ENCODE peak calls at places on chromosomes 4 and X, in five cellular contexts. H, G, C, D and S are unnamed samples.

GRCh38 chrX:39633293-39633692 is 464.5 kb downstream of the BCOR start:
- DNase-seq in H (no peak), G (no peak), C (no peak), D (no peak), S (no peak)

GRCh38 chr4:184052616-184053015 is 147.5 kb downstream of the STOX2 start:
- DNase-seq in H (no peak), G (no peak), C (no peak), D (no peak), S (no peak)

GRCh38 chrX:14039344-14039743 is 9.7 kb upstream of the GEMIN8 start:
- DNase-seq in H (peak), G (no peak), C (no peak), D (peak), S (no peak)

GRCh38 chrX:66014560-66014959 is 25.3 kb downstream of the VSIG4 start:
- DNase-seq in H (no peak), G (no peak), C (no peak), D (no peak), S (no peak)

GRCh38 chrX:44239036-44239435 is 104.4 kb downstream of the EFHC2 start:
- DNase-seq in H (no peak), G (no peak), C (no peak), D (no peak), S (no peak)

GRCh38 chrX:18194688-18195087 is 26.0 kb downstream of the BEND2 start:
- DNase-seq in H (no peak), G (no peak), C (no peak), D (no peak), S (no peak)

GRCh38 chr4:151641167-151641566 is 119.6 kb downstream of the GATB start:
- DNase-seq in H (no peak), G (no peak), C (no peak), D (no peak), S (no peak)

GRCh38 chr4:56158483-56158882 is 209.7 kb downstream of the CEP135 start:
- DNase-seq in H (no peak), G (no peak), C (no peak), D (no peak), S (no peak)

GRCh38 chrX:136754641-136755040 is 26.1 kb downstream of the ARHGEF6 start:
- DNase-seq in H (no peak), G (no peak), C (no peak), D (peak), S (no peak)

GRCh38 chr4:20126906-20127305 is 124.8 kb upstream of the SLIT2 start:
- DNase-seq in H (no peak), G (no peak), C (no peak), D (no peak), S (no peak)

GRCh38 chr4:27005512-27006246 is 145.0 kb downstream of the STIM2 start:
- DNase-seq in H (no peak), G (no peak), C (no peak), D (no peak), S (no peak)

GRCh38 chr4:168409089-168409801 is 71.0 kb downstream of the DDX60L start:
- DNase-seq in H (no peak), G (no peak), C (no peak), D (no peak), S (no peak)

GRCh38 chr4:165027762-165028402 is 3.9 kb upstream of the TRIM60 start:
- DNase-seq in H (no peak), G (no peak), C (no peak), D (no peak), S (no peak)

GRCh38 chr4:52366625-52367024 is 292.5 kb downstream of the USP46 start:
- DNase-seq in H (no peak), G (no peak), C (no peak), D (no peak), S (no peak)

GRCh38 chrX:13965531-13965930 is 64.2 kb downstream of the GEMIN8 start:
- DNase-seq in H (no peak), G (no peak), C (no peak), D (no peak), S (no peak)

GRCh38 chrX:30085571-30085970 is 129.8 kb upstream of the MAGEB2 start:
- DNase-seq in H (no peak), G (no peak), C (no peak), D (no peak), S (no peak)

GRCh38 chrX:103063191-103063845 is 653 bp downstream of the BEX1 start:
- DNase-seq in H (no peak), G (no peak), C (no peak), D (peak), S (no peak)

GRCh38 chr4:172692701-172693100 is 475.9 kb upstream of the GALNT7 start:
- DNase-seq in H (no peak), G (no peak), C (no peak), D (no peak), S (no peak)

GRCh38 chr4:70815370-70815769 is 24.3 kb downstream of the GRSF1 start:
- DNase-seq in H (no peak), G (no peak), C (no peak), D (no peak), S (no peak)

GRCh38 chr4:30380404-30380998 is 339.7 kb upstream of the PCDH7 start:
- DNase-seq in H (no peak), G (no peak), C (no peak), D (peak), S (no peak)

GRCh38 chr4:3009422-3009821 is 46.1 kb downstream of the GRK4 start:
- DNase-seq in H (no peak), G (no peak), C (no peak), D (peak), S (no peak)

GRCh38 chrX:100994352-100995281 is 25.1 kb downstream of the ARL13A start:
- DNase-seq in H (no peak), G (no peak), C (no peak), D (no peak), S (no peak)

GRCh38 chr4:22719218-22719617 is 26.5 kb downstream of the GBA3 start:
- DNase-seq in H (no peak), G (no peak), C (no peak), D (no peak), S (no peak)

GRCh38 chr4:184795214-184795844 is 30.4 kb downstream of the ACSL1 start:
- DNase-seq in H (no peak), G (no peak), C (no peak), D (no peak), S (no peak)

GRCh38 chr4:7699825-7700224 is 239.8 kb downstream of the AFAP1 start:
- DNase-seq in H (no peak), G (no peak), C (no peak), D (no peak), S (no peak)

GRCh38 chr4:7699040-7699439 is 240.6 kb downstream of the AFAP1 start:
- DNase-seq in H (no peak), G (no peak), C (no peak), D (no peak), S (no peak)

GRCh38 chr4:7697821-7698220 is 241.8 kb downstream of the AFAP1 start:
- DNase-seq in H (no peak), G (no peak), C (no peak), D (no peak), S (no peak)

GRCh38 chr4:7697326-7697725 is 242.3 kb downstream of the AFAP1 start:
- DNase-seq in H (no peak), G (no peak), C (no peak), D (no peak), S (no peak)

DNA sequence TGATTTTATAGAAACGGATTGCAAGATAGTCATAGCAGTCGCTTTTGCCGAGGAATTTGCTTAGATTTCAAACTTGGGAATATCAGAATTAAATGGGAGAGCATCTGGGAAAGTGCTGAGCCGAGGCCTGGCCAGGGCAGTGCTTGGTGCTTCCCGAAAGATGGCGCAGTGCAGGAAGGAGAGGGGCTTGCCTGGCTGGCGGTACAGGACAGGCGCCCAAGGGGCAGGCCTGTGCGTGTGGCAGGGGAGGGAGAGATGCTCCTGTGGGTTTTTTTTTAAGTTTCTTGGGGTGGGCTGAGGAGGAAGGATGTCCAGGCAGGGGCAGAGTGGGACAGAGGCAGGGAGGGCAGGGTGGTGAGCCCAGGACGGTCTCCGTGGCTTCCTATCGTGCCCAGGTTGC is 241.1 kb downstream of the AFAP1 start:
- DNase-seq in H (no peak), G (no peak), C (no peak), D (peak), S (no peak)
- TF ChIP-seq CTCF in H (no peak), G (no peak), C (no peak), D (peak), S (no peak)

DNA sequence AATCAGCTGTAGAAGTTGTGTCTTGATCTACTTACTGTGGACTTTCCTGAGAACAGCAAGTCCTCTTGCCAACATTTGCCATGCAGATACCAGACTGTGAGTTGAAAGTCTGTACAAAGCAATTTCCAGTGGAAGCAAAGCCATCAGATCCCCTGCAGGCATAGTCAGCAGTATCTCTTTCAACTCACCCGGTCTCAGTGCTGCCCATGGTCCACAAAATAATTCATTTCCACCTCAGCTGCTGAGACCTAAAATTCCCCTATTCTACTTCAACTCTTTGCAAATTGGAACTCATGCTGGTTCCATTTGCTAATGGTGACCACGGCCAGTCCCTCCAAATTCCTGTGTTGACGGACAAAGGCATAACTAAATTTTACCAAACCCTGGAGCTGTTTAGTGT is 46.0 kb upstream of the RPL34 start:
- DNase-seq in H (no peak), G (no peak), C (no peak), D (no peak), S (no peak)
- TF ChIP-seq CTCF in H (no peak), G (no peak), C (no peak), D (no peak), S (no peak)

GRCh38 chr4:7845493-7846124 is 94.1 kb downstream of the AFAP1 start:
- DNase-seq in H (no peak), G (no peak), C (no peak), D (peak), S (no peak)
- TF ChIP-seq CTCF in H (no peak), G (no peak), C (no peak), D (peak), S (no peak)

GRCh38 chr4:82851902-82852750 is 38.8 kb downstream of the SEC31A start:
- DNase-seq in H (no peak), G (no peak), C (no peak), D (no peak), S (no peak)
- TF ChIP-seq CTCF in H (peak), G (no peak), C (no peak), D (peak), S (peak)

GRCh38 chrX:24145340-24146186 is 4.0 kb upstream of the ZFX start:
- DNase-seq in H (no peak), G (no peak), C (no peak), D (no peak), S (no peak)
- TF ChIP-seq CTCF in H (no peak), G (no peak), C (no peak), D (peak), S (peak)

GRCh38 chrX:25020391-25021131 is 4.8 kb upstream of the ARX start:
- DNase-seq in H (no peak), G (no peak), C (no peak), D (peak), S (no peak)

GRCh38 chrX:25021132-25021498 is 5.3 kb upstream of the ARX start:
- DNase-seq in H (no peak), G (no peak), C (no peak), D (no peak), S (no peak)

GRCh38 chrX:25023908-25024307 is 8.1 kb upstream of the ARX start:
- DNase-seq in H (no peak), G (no peak), C (no peak), D (no peak), S (no peak)

GRCh38 chrX:25019707-25020390 is 4.1 kb upstream of the ARX start:
- DNase-seq in H (no peak), G (no peak), C (no peak), D (peak), S (no peak)

DNA sequence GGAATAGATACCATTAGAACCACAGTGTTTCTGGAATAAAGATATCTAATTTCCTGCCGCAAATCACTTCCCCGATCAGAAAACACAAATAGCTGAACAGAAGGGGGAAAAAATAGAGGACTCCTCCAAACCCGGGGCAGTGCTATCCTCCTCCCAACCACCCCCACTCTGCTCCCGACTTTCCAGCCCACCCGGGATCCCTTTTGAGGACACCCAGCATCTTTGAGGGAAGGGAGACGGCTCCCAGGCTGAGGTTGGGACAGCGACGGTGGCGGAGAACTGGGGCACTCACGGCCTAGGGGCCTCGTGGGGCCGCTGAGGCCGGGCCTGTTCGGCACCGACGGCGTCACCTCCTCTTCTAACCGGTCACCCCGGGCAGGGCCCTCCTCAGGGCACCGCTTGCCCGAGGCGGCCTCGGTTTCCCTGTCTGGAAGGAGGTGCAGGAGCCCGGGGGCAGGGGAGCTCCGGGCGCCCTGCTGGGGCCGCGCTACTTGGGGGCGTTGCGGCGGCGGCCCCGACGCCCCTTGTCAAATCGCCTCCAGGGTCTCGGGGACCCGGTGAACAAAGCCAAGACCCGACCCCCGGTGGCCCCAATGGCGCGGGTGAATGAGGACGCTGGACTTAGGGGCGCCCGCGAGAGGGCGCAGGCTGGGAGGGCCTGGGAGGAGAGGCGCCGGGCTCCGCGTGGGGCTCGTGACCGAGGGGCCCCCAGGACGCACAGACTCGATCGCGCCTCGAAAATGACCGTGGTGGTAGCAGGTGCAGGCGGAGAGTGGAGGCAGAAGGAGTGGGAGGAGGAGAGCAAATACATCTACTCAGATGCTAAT is 6.9 kb upstream of the ARX start:
- DNase-seq in H (no peak), G (no peak), C (no peak), D (peak), S (no peak)
- TF ChIP-seq CTCF in H (no peak), G (no peak), C (no peak), D (peak), S (peak)

DNA sequence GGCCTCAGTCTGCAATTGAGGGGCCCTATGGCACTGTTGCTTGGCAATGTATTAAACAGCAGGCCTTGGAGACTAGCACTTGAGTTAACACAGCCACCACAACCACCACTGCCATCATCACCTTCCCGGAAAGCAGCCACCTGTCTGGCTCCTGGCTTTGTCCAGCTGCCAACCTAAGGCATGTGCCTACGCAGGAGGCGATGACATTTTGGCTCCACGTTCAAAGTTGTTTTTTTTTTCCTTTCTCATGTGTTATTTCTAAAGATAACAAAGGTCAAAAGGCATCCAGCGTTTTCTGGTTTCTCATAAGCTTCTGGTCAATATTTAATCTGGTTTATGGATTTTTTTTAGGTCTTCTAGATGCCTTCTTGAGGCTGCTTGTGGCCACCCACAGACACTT is 7.5 kb downstream of the CLDN2 start:
- DNase-seq in H (no peak), G (no peak), C (no peak), D (no peak), S (no peak)
- TF ChIP-seq CTCF in H (no peak), G (no peak), C (no peak), D (no peak), S (no peak)

GRCh38 chr4:15147709-15148651 is 145.7 kb downstream of the CPEB2 start:
- DNase-seq in H (no peak), G (no peak), C (no peak), D (no peak), S (no peak)

GRCh38 chr4:15153662-15154061 is 151.4 kb downstream of the CPEB2 start:
- DNase-seq in H (no peak), G (no peak), C (no peak), D (no peak), S (no peak)

GRCh38 chr4:15149234-15149841 is 147.1 kb downstream of the CPEB2 start:
- DNase-seq in H (no peak), G (no peak), C (no peak), D (no peak), S (no peak)

GRCh38 chr4:15150636-15151432 is 148.6 kb downstream of the CPEB2 start:
- DNase-seq in H (no peak), G (no peak), C (no peak), D (no peak), S (no peak)

DNA sequence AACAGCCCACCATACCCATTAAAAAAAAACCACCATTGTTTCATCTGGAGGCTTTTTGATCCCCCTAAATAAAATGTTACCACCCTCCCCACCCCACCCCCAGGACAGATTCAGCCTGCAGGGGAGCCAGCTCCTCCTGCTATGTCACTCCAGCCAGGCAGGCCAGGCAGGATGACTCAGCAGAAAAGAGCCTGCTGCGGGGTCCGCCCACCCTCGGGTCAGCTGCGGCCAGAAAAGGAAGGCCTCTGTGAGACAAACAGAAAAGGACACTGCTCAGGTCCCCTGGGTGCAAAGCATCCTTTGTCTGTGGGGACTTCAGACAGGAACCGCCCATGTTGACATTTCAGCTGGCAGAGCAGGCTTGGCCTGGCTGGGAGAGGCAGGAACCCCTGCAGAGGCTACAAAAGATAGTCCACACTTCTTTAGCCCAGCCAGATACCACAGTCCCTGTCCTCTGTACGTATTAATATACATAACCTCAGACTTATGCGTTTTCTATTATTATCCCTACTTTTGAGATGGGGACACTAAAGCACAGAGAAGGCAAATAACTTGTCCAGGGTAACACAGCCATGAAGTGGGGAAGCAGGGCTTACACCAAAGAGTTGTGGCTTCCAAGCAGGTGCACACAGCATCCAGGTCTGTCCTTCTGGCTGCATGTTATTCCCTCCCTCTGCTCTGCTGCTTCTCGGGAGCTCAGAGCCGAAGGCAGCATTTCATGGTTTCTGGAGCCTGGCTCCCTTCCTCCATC is 147.7 kb downstream of the CPEB2 start:
- DNase-seq in H (no peak), G (peak), C (peak), D (peak), S (no peak)
- TF ChIP-seq CTCF in H (no peak), G (no peak), C (no peak), D (no peak), S (no peak)